ENCODE peak calls at places on chromosomes 3 and 15, in six cellular contexts. J, X, F, P, N and Z are unnamed samples.

GRCh38 chr15:66108483-66109270 is 144.9 kb downstream of the MEGF11 start:
- DNase-seq in J (no peak), X (no peak), F (no peak), P (peak), N (no peak), Z (no peak)

GRCh38 chr15:67064607-67065530 is 533 bp upstream of the SMAD3 start:
- DNase-seq in J (peak), X (peak), F (no peak), P (no peak), N (peak), Z (peak)

GRCh38 chr3:156840826-156841689 is 14.9 kb downstream of the LEKR1 start:
- DNase-seq in J (no peak), X (no peak), F (no peak), P (no peak), N (no peak), Z (no peak)

GRCh38 chr3:132652640-132653270 is 6.9 kb downstream of the ACAD11 start:
- DNase-seq in J (no peak), X (no peak), F (no peak), P (peak), N (peak), Z (no peak)

GRCh38 chr3:4730734-4731133 is 237.6 kb downstream of the ITPR1 start:
- DNase-seq in J (no peak), X (no peak), F (no peak), P (no peak), N (peak), Z (no peak)

GRCh38 chr3:8619548-8619947 is 25.1 kb downstream of the SSUH2 start:
- DNase-seq in J (no peak), X (peak), F (peak), P (peak), N (peak), Z (no peak)

GRCh38 chr3:52181543-52181942 is 16.4 kb upstream of the ALAS1 start:
- DNase-seq in J (no peak), X (no peak), F (no peak), P (peak), N (peak), Z (no peak)

GRCh38 chr15:44501768-44502366 is 35.1 kb upstream of the EIF3J start:
- DNase-seq in J (peak), X (no peak), F (peak), P (peak), N (peak), Z (no peak)

GRCh38 chr15:44296625-44297524 is 8.4 kb downstream of the GOLM2 start:
- DNase-seq in J (peak), X (peak), F (no peak), P (peak), N (peak), Z (no peak)

GRCh38 chr15:57283774-57284508 is 92.4 kb upstream of the CGNL1 start:
- DNase-seq in J (no peak), X (no peak), F (no peak), P (peak), N (no peak), Z (no peak)

GRCh38 chr3:50550079-50550736 is 17.3 kb downstream of the C3orf18 start:
- DNase-seq in J (peak), X (no peak), F (no peak), P (peak), N (no peak), Z (peak)

GRCh38 chr3:53748512-53749271 is 97.5 kb downstream of the CHDH start:
- DNase-seq in J (peak), X (no peak), F (no peak), P (no peak), N (no peak), Z (no peak)

GRCh38 chr3:46208167-46208704 is at the start of gene CCR1:
- DNase-seq in J (peak), X (no peak), F (no peak), P (peak), N (peak), Z (no peak)

GRCh38 chr15:76274226-76274625 is 37.0 kb downstream of the ETFA start:
- DNase-seq in J (no peak), X (no peak), F (no peak), P (peak), N (peak), Z (no peak)

GRCh38 chr3:77191640-77192039 is 151.7 kb downstream of the ROBO2 start:
- DNase-seq in J (no peak), X (no peak), F (no peak), P (no peak), N (no peak), Z (no peak)

GRCh38 chr3:52551118-52551517 is 14.7 kb downstream of the UQCC5 start:
- DNase-seq in J (no peak), X (no peak), F (no peak), P (no peak), N (no peak), Z (no peak)

GRCh38 chr3:78507196-78507984 is 1260.4 kb downstream of the ROBO1 start:
- DNase-seq in J (no peak), X (no peak), F (no peak), P (no peak), N (peak), Z (no peak)

GRCh38 chr3:187714404-187714979 is 12.1 kb upstream of the RTP2 start:
- DNase-seq in J (peak), X (peak), F (peak), P (peak), N (peak), Z (peak)

DNA sequence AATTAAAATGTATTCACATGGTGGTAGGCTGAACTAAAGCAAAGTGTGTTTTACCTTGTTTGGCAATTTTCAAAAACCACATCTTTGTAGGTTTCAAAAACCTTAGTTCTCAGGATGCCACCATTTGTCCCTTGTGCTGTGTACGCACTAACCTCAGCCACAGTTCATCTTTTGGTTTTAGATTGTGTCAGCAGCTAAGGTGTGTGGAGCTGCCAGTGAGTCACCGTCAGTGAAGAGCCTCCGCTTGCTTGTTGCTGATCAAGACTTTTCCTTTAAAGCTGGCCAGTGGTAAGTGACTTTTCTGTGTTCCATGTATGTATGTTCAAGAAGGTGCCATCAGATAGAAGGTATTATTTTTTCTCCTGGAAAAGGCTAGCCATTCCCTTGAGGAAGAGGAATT is 21.1 kb downstream of the OXNAD1 start:
- DNase-seq in J (no peak), X (no peak), F (no peak), P (no peak), N (no peak), Z (no peak)
- H3K4me3 ChIP-seq in J (no peak), X (no peak), F (no peak), P (no peak), N (no peak), Z (peak)

DNA sequence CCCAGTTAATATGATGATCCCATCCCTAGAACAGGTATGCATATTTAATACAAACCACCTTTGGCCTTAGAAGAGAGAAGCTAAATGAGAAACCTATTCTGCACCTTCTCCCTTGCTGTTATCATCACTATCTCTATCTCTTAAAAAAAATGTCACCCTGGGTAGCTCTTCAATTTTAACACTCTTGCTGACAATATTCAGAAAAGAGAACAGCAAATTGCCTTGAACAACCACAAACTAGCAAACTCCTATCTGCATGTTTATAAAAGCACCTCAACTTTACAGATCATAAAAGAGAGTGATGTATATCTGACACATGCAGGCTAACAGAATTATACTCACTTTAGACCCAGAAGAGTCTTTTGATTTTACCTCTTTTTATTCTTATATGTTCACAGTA is 7.4 kb downstream of the TOP2B start:
- DNase-seq in J (no peak), X (no peak), F (no peak), P (no peak), N (no peak), Z (no peak)
- H3K4me3 ChIP-seq in J (no peak), X (no peak), F (no peak), P (no peak), N (no peak), Z (no peak)

GRCh38 chr3:181859518-181859917 is 147.8 kb downstream of the SOX2 start:
- DNase-seq in J (peak), X (no peak), F (no peak), P (no peak), N (no peak), Z (no peak)
- H3K4me3 ChIP-seq in J (peak), X (no peak), F (no peak), P (no peak), N (no peak), Z (no peak)

GRCh38 chr15:33195283-33195682 is 769 bp upstream of the FMN1 start:
- DNase-seq in J (no peak), X (no peak), F (no peak), P (no peak), N (no peak), Z (no peak)

GRCh38 chr15:33194704-33195261 is at the start of gene FMN1:
- DNase-seq in J (peak), X (peak), F (peak), P (peak), N (peak), Z (peak)

GRCh38 chr15:33191641-33192040 is 2.9 kb downstream of the FMN1 start:
- DNase-seq in J (no peak), X (no peak), F (no peak), P (no peak), N (no peak), Z (no peak)

GRCh38 chr15:33197636-33198035 is 3.1 kb upstream of the FMN1 start:
- DNase-seq in J (no peak), X (no peak), F (no peak), P (no peak), N (no peak), Z (no peak)

GRCh38 chr15:33194237-33194636 is 277 bp downstream of the FMN1 start:
- DNase-seq in J (peak), X (no peak), F (no peak), P (no peak), N (peak), Z (no peak)
- H3K4me3 ChIP-seq in J (peak), X (peak), F (peak), P (peak), N (peak), Z (peak)

DNA sequence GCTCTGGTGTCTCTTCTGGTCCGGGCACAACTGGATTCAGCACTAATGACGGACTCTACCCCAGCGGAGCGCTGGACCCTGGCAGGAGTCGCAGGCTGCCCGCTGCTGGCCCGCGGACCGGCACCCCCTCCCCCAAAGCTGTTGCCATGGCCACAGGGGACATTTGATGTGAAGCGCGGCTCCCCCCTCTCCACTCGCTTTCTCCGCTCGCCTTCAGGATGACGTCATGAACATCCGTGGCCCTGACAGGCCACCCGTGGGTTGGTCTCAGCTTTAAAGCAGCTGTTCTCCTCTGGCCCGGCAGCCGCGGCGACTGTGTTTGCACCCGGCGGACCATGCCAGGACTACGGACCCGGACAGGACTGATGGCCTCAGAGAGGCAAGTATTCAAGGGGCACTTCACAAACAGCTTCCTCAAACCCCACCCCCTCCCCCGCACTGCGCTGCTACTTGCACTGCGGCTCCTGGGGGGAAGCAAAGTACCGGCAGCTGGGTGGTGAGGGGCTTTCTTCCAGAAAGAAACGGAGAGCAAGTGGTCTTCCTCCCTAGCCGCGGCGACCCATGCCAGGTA is 16.7 kb upstream of the AEN start:
- DNase-seq in J (peak), X (no peak), F (no peak), P (no peak), N (no peak), Z (no peak)
- H3K4me3 ChIP-seq in J (peak), X (no peak), F (no peak), P (no peak), N (no peak), Z (peak)